ENCODE peak calls at places on chromosome 20, in seven cellular contexts. L is trophoblast cell, K is H9, E is IMR-90, R is mesendoderm, H is H1, A is neuronal stem cell. B is an unnamed sample.

GRCh38 chr20:43993552-43993951 is 78.9 kb downstream of the TOX2 start:
- DNase-seq in R (no peak), A (no peak), E (peak; percentile 31), K (no peak), L (no peak), H (no peak), B (no peak)

GRCh38 chr20:61615806-61616205 is 363.7 kb downstream of the CDH4 start:
- DNase-seq in E (no peak), R (no peak), A (no peak), L (no peak), K (no peak), H (no peak), B (no peak)

GRCh38 chr20:54212226-54212625 is 4.3 kb downstream of the PFDN4 start:
- DNase-seq in K (no peak), A (no peak), H (no peak), L (no peak), R (no peak), E (peak; percentile 66), B (peak; percentile 71)

GRCh38 chr20:18188446-18188845 is 50.8 kb downstream of the KAT14 start:
- DNase-seq in K (no peak), E (peak; percentile 5), A (no peak), L (no peak), R (no peak), H (no peak), B (no peak)

GRCh38 chr20:59994697-59995122 is 36.5 kb downstream of the CDH26 start:
- DNase-seq in R (peak; percentile 94), A (peak; percentile 12), E (peak; percentile 20), L (peak; percentile 52), K (peak; percentile 96), H (peak; percentile 65), B (no peak)

GRCh38 chr20:58553841-58554240 is 38.6 kb upstream of the APCDD1L start:
- DNase-seq in H (no peak), R (no peak), K (peak; percentile 16), A (no peak), L (no peak), E (peak; percentile 70), B (no peak)

GRCh38 chr20:63552481-63553249 is 1.3 kb upstream of the FNDC11 start:
- DNase-seq in E (no peak), A (no peak), R (no peak), K (peak; percentile 59), L (no peak), H (peak; percentile 29), B (no peak)

GRCh38 chr20:17808357-17808756 is 108.6 kb downstream of the BANF2 start:
- DNase-seq in A (no peak), E (peak; percentile 48), L (peak; percentile 85), R (no peak), H (no peak), K (no peak), B (peak; percentile 87)

GRCh38 chr20:62258499-62259293 is 20.4 kb downstream of the OSBPL2 start:
- DNase-seq in K (no peak), R (no peak), L (no peak), H (no peak), A (no peak), E (peak; percentile 85), B (peak; percentile 69)

GRCh38 chr20:62937353-62938104 is 418 bp upstream of the GID8 start:
- DNase-seq in L (peak; percentile 98), K (peak; percentile 95), H (peak; percentile 91), A (peak; percentile 95), R (peak; percentile 98), E (peak; percentile 96), B (peak; percentile 95)

GRCh38 chr20:32451682-32452461 is 93.7 kb downstream of the ASXL1 start:
- DNase-seq in E (no peak), A (no peak), L (no peak), K (no peak), H (no peak), R (no peak), B (no peak)

GRCh38 chr20:3454821-3455220 is 16.0 kb upstream of the ATRN start:
- DNase-seq in H (no peak), A (no peak), R (no peak), E (no peak), L (no peak), K (no peak), B (no peak)
- H3K23ac ChIP-seq in H (no peak overlapping the region), A (no peak overlapping the region), R (no peak overlapping the region), E (no peak overlapping the region), L (no peak overlapping the region), K (no peak overlapping the region), B (no peak overlapping the region)

DNA sequence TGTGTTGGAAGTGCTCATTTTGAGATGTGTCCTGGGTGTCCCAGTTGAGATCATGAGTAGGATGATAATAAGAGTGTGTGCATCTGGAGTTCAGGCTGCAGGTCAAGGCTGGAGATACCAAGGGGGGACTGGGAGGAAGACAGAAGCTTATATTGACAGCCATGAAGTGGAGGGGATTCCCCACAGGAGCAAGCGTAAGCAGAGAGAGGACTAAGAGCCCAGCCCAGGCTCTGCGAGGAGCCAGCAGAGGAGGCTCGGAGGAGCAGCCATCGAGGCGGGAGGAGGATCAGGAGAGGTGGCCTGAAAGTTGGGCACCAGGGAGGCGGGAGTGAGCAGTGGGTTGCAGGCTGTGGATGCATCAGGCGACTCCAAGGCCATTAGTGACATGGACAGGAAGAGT is 116.2 kb downstream of the SLC24A3 start:
- DNase-seq in H (no peak), E (no peak), A (no peak), L (no peak), K (no peak), R (no peak), B (no peak)
- H3K23ac ChIP-seq in H (no peak overlapping the region), E (no peak overlapping the region), A (no peak overlapping the region), L (no peak overlapping the region), K (no peak overlapping the region), R (no peak overlapping the region), B (no peak overlapping the region)

GRCh38 chr20:57150559-57150958 is 115.9 kb downstream of the BMP7 start:
- DNase-seq in R (no peak), K (no peak), A (no peak), L (no peak), H (no peak), E (no peak), B (no peak)

GRCh38 chr20:57155415-57155814 is 111.0 kb downstream of the BMP7 start:
- DNase-seq in E (no peak), H (no peak), R (no peak), K (no peak), A (no peak), L (no peak), B (no peak)

GRCh38 chr20:57156050-57156770 is 110.2 kb downstream of the BMP7 start:
- DNase-seq in H (no peak), K (no peak), L (no peak), R (no peak), E (no peak), A (no peak), B (no peak)

GRCh38 chr20:57157106-57157691 is 109.2 kb downstream of the BMP7 start:
- DNase-seq in H (no peak), E (no peak), K (no peak), R (no peak), A (no peak), L (no peak), B (no peak)

GRCh38 chr20:57153238-57153905 is 113.1 kb downstream of the BMP7 start:
- DNase-seq in E (no peak), K (no peak), R (no peak), H (no peak), A (no peak), L (no peak), B (no peak)
- H3K23ac ChIP-seq in E (no peak overlapping the region), K (no peak overlapping the region), R (no peak overlapping the region), H (no peak overlapping the region), A (no peak overlapping the region), L (no peak overlapping the region), B (no peak overlapping the region)

GRCh38 chr20:16158090-16158975 is 414.9 kb downstream of the KIF16B start:
- DNase-seq in H (no peak), R (peak; percentile 0), K (no peak), E (no peak), L (peak; percentile 4), A (no peak), B (no peak)
- H3K23ac ChIP-seq in H (no peak overlapping the region), R (no peak overlapping the region), K (no peak overlapping the region), E (no peak overlapping the region), L (no peak overlapping the region), A (no peak overlapping the region), B (no peak overlapping the region)